ENCODE peak calls at places on chromosomes 16 and 17, in six cellular contexts. C, W, H, K, P and U are unnamed samples. For H3K36me3, the result is how much of the 10 kb centered on the place peaks cover.

GRCh38 chr17:79837888-79838540 is 1.2 kb downstream of the CBX4 start:
- DNase-seq in C (no peak), W (no peak), H (no peak), K (peak), P (no peak), U (peak)

GRCh38 chr17:19502517-19502916 is 31.1 kb upstream of the SLC47A1 start:
- DNase-seq in C (no peak), W (no peak), H (no peak), K (no peak), P (no peak), U (no peak)

GRCh38 chr17:47223460-47223859 is 14.3 kb downstream of the MYL4 start:
- DNase-seq in C (no peak), W (no peak), H (no peak), K (no peak), P (no peak), U (no peak)

GRCh38 chr17:72381597-72382397 is 261.0 kb downstream of the SOX9 start:
- DNase-seq in C (no peak), W (no peak), H (no peak), K (no peak), P (no peak), U (no peak)

GRCh38 chr17:67526700-67527099 is 149.6 kb downstream of the PITPNC1 start:
- DNase-seq in C (no peak), W (no peak), H (no peak), K (no peak), P (no peak), U (no peak)

GRCh38 chr16:75266738-75267630 is 15.6 kb upstream of the BCAR1 start:
- DNase-seq in C (no peak), W (no peak), H (no peak), K (peak), P (no peak), U (no peak)

GRCh38 chr17:61444075-61444474 is 8.1 kb upstream of the TBX4 start:
- DNase-seq in C (no peak), W (no peak), H (no peak), K (no peak), P (no peak), U (no peak)

GRCh38 chr17:69936996-69937395 is 138.0 kb upstream of the KCNJ16 start:
- DNase-seq in C (no peak), W (no peak), H (no peak), K (no peak), P (no peak), U (no peak)

GRCh38 chr17:27408891-27409290 is 47.4 kb upstream of the KSR1 start:
- DNase-seq in C (no peak), W (no peak), H (no peak), K (no peak), P (peak), U (no peak)

GRCh38 chr17:21034350-21035235 is 8.2 kb downstream of the USP22 start:
- DNase-seq in C (no peak), W (no peak), H (no peak), K (no peak), P (no peak), U (no peak)

GRCh38 chr17:18951941-18952842 is at the start of gene SLC5A10:
- DNase-seq in C (no peak), W (no peak), H (no peak), K (no peak), P (no peak), U (peak)

GRCh38 chr17:78559749-78560368 is 17.3 kb downstream of the DNAH17 start:
- DNase-seq in C (no peak), W (no peak), H (peak), K (no peak), P (no peak), U (no peak)

GRCh38 chr17:45841883-45842525 is 2.7 kb upstream of the SPPL2C start:
- DNase-seq in C (no peak), W (no peak), H (no peak), K (no peak), P (peak), U (no peak)

GRCh38 chr17:49454050-49454449 is 39.4 kb upstream of the PHB1 start:
- DNase-seq in C (no peak), W (no peak), H (no peak), K (no peak), P (peak), U (no peak)

GRCh38 chr17:1650731-1651558 is 1.3 kb upstream of the RILP start:
- DNase-seq in C (no peak), W (no peak), H (no peak), K (no peak), P (no peak), U (no peak)

GRCh38 chr17:78493455-78494188 is 83.6 kb downstream of the DNAH17 start:
- DNase-seq in C (no peak), W (no peak), H (no peak), K (no peak), P (no peak), U (no peak)

GRCh38 chr17:19867094-19867653 is 562 bp downstream of the ULK2 start:
- DNase-seq in C (peak), W (peak), H (peak), K (peak), P (peak), U (peak)

GRCh38 chr16:275786-276232 is at the start of gene RGS11:
- DNase-seq in C (no peak), W (no peak), H (no peak), K (no peak), P (no peak), U (no peak)

GRCh38 chr17:81354944-81355327 is 40.3 kb upstream of the BAHCC1 start:
- DNase-seq in C (no peak), W (no peak), H (no peak), K (no peak), P (no peak), U (peak)

GRCh38 chr16:1819611-1820010 is 7.0 kb downstream of the HAGH start:
- DNase-seq in C (no peak), W (no peak), H (no peak), K (peak), P (no peak), U (no peak)

GRCh38 chr17:82685291-82685690 is 13.2 kb downstream of the RAB40B start:
- DNase-seq in C (no peak), W (no peak), H (no peak), K (no peak), P (no peak), U (no peak)

GRCh38 chr16:81313731-81314602 is 795 bp upstream of the GAN start:
- DNase-seq in C (no peak), W (no peak), H (peak), K (no peak), P (no peak), U (no peak)

GRCh38 chr16:75267631-75268264 is 16.3 kb upstream of the BCAR1 start:
- DNase-seq in C (peak), W (peak), H (no peak), K (peak), P (peak), U (peak)

DNA sequence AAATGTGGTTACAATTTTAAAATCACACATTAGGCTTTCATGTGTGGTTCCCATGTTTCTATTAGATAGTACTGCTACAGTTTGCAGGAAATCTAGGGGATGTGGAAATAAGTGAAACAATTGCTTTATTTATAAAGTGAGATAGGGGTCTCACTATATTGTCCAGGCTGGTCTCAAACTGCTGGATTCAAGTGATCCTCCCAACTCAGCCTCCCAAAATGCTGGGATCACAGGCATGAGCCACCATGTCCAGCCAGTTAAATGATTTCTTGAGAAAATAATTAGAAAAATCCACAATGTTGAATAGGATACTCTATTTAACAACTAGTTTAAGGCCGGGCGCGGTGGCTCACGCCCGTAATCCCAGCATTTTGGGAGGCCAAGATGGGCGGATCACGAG is 42.0 kb downstream of the UBE2G1 start:
- DNase-seq in C (no peak), W (no peak), H (no peak), K (no peak), P (no peak), U (no peak)
- H3K36me3 ChIP-seq in C (under half), W (under half), H (under half), K (under half), P (under half), U (under half)

GRCh38 chr17:62792122-62792800 is 15.9 kb downstream of the MARCHF10 start:
- DNase-seq in C (no peak), W (peak), H (no peak), K (no peak), P (peak), U (no peak)

GRCh38 chr17:62794666-62794971 is 13.5 kb downstream of the MARCHF10 start:
- DNase-seq in C (no peak), W (peak), H (no peak), K (no peak), P (no peak), U (no peak)

GRCh38 chr17:62793919-62794665 is 14.0 kb downstream of the MARCHF10 start:
- DNase-seq in C (no peak), W (peak), H (no peak), K (no peak), P (no peak), U (no peak)

GRCh38 chr17:62790554-62790953 is 17.6 kb downstream of the MARCHF10 start:
- DNase-seq in C (no peak), W (peak), H (no peak), K (no peak), P (peak), U (no peak)

DNA sequence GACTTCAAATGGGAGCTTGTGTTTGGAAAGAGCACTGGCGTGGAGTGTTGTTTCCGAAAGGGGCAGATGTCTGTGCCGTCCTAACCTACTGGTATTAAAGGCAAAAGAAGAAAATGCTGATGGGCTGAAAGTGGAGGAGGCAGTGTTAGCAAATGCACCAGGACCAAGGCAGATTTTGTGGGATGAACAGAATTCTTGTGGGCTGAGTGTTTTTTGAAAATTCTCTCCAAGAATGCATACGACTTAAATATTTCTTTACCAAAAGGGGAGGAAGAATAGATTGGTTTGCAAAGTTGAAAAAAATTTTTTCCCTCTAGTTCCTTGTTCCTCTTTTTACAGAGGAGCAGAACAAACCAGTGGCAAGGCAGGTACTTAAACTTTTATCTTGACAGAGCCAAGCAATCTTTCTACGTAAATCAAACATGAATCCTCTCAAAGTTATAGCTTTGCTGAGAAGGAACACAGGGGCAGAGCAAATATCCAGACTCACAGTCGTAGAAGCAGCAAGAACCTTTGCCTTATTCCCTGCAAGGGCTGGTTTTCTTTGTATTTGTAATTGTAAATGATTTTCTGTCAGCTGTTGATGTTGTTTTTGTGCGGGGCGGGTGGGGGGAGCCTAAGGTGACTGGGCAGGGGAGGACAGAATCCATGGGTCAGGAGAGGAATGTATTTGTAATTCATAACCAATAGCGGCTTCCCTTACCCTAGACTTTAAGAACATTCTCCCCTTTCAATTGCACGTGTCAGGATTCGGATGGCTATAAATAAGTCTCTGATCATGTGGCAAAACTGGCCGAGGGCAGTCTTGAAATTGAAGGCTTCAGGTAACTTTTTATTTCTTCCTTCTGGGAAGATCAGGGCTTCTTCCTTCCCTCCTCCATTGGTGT is 16.6 kb downstream of the MARCHF10 start:
- DNase-seq in C (no peak), W (peak), H (no peak), K (no peak), P (peak), U (no peak)
- H3K4me3 ChIP-seq in C (no peak), W (no peak), H (no peak), K (no peak), P (no peak), U (no peak)

GRCh38 chr17:36509272-36509985 is 22.9 kb downstream of the ZNHIT3 start:
- DNase-seq in C (no peak), W (no peak), H (no peak), K (no peak), P (no peak), U (no peak)
- H3K36me3 ChIP-seq in C (under half), W (under half), H (half or more), K (under half), P (under half), U (under half)

DNA sequence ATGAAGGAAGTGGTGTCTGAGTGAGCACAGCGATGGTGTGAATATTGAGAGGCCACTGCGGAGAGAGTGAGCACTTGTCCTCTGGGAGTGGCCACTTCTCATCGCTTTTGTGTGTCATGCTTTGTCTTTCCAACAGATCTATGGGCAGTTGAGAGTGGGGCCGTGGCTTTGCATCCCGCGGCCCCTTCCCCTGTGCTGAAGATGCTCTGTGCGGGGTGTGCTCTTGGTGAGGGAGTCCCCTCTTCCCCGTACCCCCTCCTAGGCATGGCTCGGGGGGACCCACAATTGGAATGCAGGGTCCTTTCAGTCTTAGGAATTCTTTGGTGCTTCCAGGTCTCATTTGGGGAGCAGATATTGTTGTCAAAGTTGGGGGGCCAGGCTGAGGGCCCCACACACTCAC is 197.3 kb upstream of the WSCD1 start:
- DNase-seq in C (no peak), W (no peak), H (no peak), K (no peak), P (no peak), U (no peak)
- H3K4me3 ChIP-seq in C (no peak), W (no peak), H (no peak), K (no peak), P (no peak), U (no peak)

DNA sequence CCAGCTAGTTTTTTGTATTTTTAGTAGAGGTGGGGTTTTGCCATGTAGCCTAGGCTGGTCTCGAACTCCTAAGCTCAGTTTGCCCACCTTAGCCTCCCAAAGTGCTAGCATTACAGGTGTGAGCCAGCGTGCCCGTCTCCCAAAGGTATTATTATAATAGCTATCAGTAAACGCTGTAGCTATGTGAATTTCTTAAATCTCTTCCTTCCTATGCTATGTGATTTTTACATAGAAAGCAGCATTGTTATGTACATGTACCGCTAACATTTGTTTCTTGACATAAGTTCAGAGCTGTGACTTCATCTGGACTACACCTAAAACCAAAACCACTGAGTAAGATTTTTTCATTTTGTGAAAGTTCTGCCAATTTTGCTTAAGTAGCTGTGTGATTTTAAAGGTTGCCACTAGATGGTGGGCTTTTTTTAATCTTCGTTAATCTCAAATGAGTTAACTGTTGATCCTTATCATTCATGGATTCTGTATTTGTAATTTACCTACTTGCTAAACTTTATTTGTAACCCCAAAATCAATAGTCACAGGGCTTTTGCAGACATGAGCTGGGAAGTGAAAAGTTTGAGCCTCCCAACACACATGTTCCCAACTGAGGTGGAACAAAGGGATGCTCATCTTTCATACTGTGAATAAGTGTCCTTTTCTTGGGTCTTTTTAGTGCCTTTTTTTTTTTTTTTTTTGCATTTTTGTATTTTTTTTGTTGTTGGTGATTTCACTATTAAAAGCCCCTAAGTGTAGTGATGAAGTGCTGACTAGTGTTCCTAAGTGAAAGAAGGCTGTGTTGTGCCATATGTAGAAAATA is 21.9 kb downstream of the PRKAR1A start:
- DNase-seq in C (no peak), W (no peak), H (no peak), K (no peak), P (no peak), U (no peak)
- H3K36me3 ChIP-seq in C (under half), W (under half), H (under half), K (under half), P (under half), U (under half)

GRCh38 chr16:9012848-9013507 is 49.3 kb upstream of the USP7 start:
- DNase-seq in C (no peak), W (no peak), H (peak), K (peak), P (no peak), U (no peak)

GRCh38 chr16:9012330-9012729 is 48.6 kb upstream of the USP7 start:
- DNase-seq in C (no peak), W (no peak), H (no peak), K (no peak), P (no peak), U (no peak)

GRCh38 chr16:9007177-9007794 is 43.6 kb upstream of the USP7 start:
- DNase-seq in C (no peak), W (no peak), H (no peak), K (no peak), P (no peak), U (no peak)

GRCh38 chr16:9004183-9004582 is 40.5 kb upstream of the USP7 start:
- DNase-seq in C (no peak), W (no peak), H (no peak), K (no peak), P (no peak), U (no peak)

DNA sequence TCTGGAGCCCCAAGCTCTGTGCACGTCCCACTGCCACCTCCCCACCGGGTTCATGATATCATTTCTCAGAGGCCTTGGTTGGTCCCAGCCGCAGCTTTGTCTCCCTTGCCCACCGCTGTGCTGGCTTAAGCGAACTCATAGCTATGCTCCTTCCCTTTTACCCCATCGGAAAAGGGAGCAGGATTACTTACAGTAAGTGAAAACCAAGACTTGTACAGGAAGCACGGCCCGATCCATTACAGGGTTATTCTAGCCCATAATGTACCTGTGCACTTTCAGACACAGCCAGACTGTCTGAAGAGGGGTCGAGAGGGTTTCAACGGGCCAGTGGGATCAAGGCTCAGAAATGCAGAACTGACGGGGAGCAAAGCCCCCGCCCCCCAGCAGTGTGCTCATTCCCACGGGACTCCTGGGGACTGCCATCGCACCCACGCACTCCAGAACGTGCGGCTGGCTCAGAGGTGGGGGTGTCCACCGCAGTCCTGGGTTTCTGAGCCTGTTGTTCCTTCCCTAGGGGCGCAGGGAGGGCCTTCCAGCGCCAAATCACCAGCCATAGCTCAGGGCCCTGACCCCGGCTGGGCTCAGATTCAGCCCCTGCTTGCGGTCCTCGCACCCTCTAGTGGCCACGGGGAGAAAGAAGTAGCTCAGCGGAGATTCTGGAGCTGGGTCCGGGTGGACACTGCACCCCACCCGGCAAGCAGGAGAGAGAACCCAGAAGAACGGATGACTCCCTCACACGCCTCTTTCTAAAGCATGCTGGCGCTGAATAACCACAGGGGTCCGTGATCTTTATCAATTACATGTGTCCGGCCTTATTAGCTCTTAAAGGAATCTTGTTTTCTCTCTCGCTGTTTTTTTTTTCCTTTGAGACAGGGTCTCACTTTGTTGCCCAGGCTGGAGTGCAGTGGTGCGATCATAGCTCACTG is 44.9 kb upstream of the USP7 start:
- DNase-seq in C (peak), W (peak), H (peak), K (peak), P (peak), U (peak)
- H3K4me3 ChIP-seq in C (no peak), W (peak), H (no peak), K (peak), P (no peak), U (peak)

GRCh38 chr16:89548344-89549006 is 12.0 kb upstream of the RPL13 start:
- DNase-seq in C (no peak), W (no peak), H (no peak), K (no peak), P (no peak), U (no peak)
- H3K36me3 ChIP-seq in C (under half), W (half or more), H (half or more), K (under half), P (under half), U (under half)

GRCh38 chr17:34155947-34156346 is 99.1 kb upstream of the CCL2 start:
- DNase-seq in C (no peak), W (no peak), H (no peak), K (no peak), P (no peak), U (no peak)

GRCh38 chr17:34154916-34155730 is 100.0 kb upstream of the CCL2 start:
- DNase-seq in C (no peak), W (no peak), H (no peak), K (no peak), P (no peak), U (no peak)

GRCh38 chr17:34156401-34156740 is 98.7 kb upstream of the CCL2 start:
- DNase-seq in C (no peak), W (no peak), H (no peak), K (no peak), P (no peak), U (no peak)

GRCh38 chr17:34153988-34154387 is 101.1 kb upstream of the CCL2 start:
- DNase-seq in C (no peak), W (no peak), H (no peak), K (no peak), P (no peak), U (no peak)

GRCh38 chr17:34156741-34157589 is 98.1 kb upstream of the CCL2 start:
- DNase-seq in C (no peak), W (no peak), H (no peak), K (no peak), P (no peak), U (no peak)
- H3K4me3 ChIP-seq in C (no peak), W (peak), H (no peak), K (no peak), P (no peak), U (no peak)